ENCODE peak calls at places on chromosomes 11 and 22, in six cellular contexts. Q is AG04450, O is AG09319, H is brain microvascular endothelial cell, A is kidney, F is pancreas. L is an unnamed sample.

GRCh38 chr11:57320719-57321387 is 3.9 kb downstream of the TNKS1BP1 start:
- DNase-seq in Q (no peak), O (no peak), H (no peak), A (peak; percentile 49), F (peak; percentile 65), L (no peak)

GRCh38 chr11:130806746-130807145 is 109.5 kb downstream of the SNX19 start:
- DNase-seq in Q (no peak), O (no peak), H (no peak), A (no peak), F (no peak), L (no peak)

GRCh38 chr11:111231836-111232235 is 13.7 kb upstream of the POU2AF2 start:
- DNase-seq in Q (no peak), O (peak; percentile 4), H (no peak), A (no peak), F (no peak), L (no peak)

GRCh38 chr11:61914471-61915171 is 2.7 kb downstream of the RAB3IL1 start:
- DNase-seq in Q (no peak), O (no peak), H (no peak), A (no peak), F (no peak), L (no peak)

GRCh38 chr11:102390667-102391449 is 43.8 kb downstream of the BIRC2 start:
- DNase-seq in Q (peak; percentile 21), O (peak; percentile 31), H (peak; percentile 57), A (peak; percentile 78), F (peak; percentile 57), L (peak; percentile 68)

GRCh38 chr22:36546092-36546804 is 17.3 kb upstream of the EIF3D start:
- DNase-seq in Q (no peak), O (no peak), H (peak; percentile 24), A (no peak), F (peak; percentile 31), L (peak; percentile 61)

GRCh38 chr11:69000391-69000790 is 12.7 kb downstream of the MRGPRF start:
- DNase-seq in Q (no peak), O (no peak), H (no peak), A (peak; percentile 37), F (no peak), L (no peak)

GRCh38 chr11:78876686-78877085 is 302.0 kb upstream of the NARS2 start:
- DNase-seq in Q (no peak), O (no peak), H (no peak), A (no peak), F (no peak), L (no peak)

GRCh38 chr11:60252709-60253108 is 9.8 kb upstream of the MS4A4E start:
- DNase-seq in Q (no peak), O (no peak), H (no peak), A (no peak), F (no peak), L (no peak)

GRCh38 chr11:60252208-60252566 is 9.2 kb upstream of the MS4A4E start:
- DNase-seq in Q (no peak), O (no peak), H (no peak), A (no peak), F (no peak), L (no peak)

DNA sequence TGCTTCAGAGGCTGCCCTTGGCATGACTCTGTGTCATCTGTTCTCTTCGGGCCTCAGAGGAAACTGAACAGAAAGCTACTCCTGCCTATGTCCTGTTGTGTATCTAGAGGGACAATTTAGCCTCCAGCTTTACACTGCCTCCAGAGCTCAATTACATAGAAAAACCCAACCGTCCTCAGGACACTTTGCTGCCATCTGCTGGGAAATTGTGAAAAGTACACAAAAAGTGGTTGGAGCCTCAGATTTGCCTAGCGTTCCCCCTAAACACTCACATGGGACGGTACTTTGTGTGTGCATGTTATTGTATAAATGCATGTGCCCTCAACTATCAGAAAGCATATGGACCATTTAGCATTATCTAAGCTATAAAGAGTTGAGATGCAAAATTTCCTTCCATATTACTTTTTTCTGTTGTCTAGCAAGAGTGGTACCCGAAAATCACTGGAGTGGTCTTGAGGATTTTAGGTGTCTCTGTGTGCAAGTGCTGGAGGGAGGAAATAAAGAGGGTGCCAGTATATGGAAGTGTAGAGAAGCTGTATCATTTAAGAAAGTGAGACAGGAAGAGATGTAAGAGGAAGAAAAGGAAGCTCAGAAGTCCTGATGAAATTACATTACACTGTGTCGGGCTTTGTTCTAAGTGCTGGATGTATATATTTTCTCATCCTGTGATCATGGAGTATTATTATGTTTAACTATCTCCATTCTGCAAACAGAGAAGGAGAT is 8.7 kb upstream of the MS4A4E start:
- DNase-seq in Q (no peak), O (no peak), H (peak; percentile 2), A (no peak), F (no peak), L (peak; percentile 32)
- TF ChIP-seq CTCF in Q (peak; percentile 41), O (peak; percentile 40), H (peak; percentile 15), A (no peak), F (no peak), L (peak; percentile 58)

GRCh38 chr22:30204742-30205111 is 41.8 kb downstream of the LIF start:
- DNase-seq in Q (peak; percentile 72), O (peak; percentile 89), H (no peak), A (peak; percentile 77), F (no peak), L (no peak)
- TF ChIP-seq CTCF in Q (no peak), O (no peak), H (no peak), A (no peak), F (no peak), L (no peak)

GRCh38 chr11:118657709-118658108 is 21.7 kb downstream of the TREH start:
- DNase-seq in Q (no peak), O (no peak), H (no peak), A (peak; percentile 21), F (no peak), L (no peak)

GRCh38 chr11:118659956-118660645 is 19.3 kb downstream of the TREH start:
- DNase-seq in Q (no peak), O (no peak), H (no peak), A (no peak), F (no peak), L (no peak)

GRCh38 chr11:118659314-118659939 is 20.0 kb downstream of the TREH start:
- DNase-seq in Q (peak; percentile 42), O (peak; percentile 49), H (peak; percentile 79), A (peak; percentile 95), F (peak; percentile 87), L (peak; percentile 97)

GRCh38 chr11:118657238-118657637 is 22.2 kb downstream of the TREH start:
- DNase-seq in Q (no peak), O (no peak), H (no peak), A (peak; percentile 36), F (no peak), L (no peak)

DNA sequence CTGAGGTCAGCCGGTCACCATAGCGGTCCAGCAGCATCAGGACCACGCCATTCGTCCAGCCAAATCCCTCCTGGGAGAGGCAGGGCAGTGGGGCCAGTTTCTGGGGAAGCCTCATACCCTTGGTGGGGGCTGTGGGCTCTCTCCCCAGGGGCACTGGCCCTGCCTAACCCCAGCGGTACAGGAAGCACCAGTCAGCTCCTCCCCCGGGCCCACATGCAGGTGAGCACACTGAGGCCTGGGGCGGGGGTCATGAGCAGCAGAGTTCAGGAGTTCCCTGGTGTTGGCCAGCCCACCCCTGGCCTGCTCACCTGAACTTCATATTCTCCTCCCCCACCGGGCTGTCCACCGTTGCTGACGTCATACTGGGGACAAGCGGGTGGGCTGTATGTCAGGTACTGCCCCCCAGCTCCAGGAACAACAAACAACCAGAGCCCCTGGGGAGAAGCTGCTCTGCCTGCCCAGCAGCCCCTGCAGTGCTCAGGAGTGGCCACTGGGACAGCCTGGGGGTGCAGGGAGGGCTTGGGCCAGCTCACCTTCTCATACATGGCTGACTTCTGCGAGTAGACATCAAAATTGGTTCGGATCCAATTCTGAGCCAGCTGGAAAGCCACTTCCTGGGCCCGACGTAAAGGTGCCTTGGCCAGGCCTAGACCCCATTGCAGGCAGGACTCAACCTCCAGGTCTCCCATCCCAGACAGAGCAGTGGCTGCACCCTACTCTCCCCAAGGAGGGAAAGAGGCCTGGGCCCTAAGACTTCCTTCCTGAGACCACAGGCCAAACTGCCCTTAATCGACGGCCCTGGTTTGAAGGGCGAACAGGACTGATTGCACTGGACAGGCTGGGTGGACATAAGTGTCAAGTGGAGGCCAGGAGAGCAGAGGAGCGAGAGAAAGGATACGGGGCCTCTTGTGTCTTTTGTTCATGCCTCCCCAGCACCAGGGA is 20.8 kb downstream of the TREH start:
- DNase-seq in Q (no peak), O (no peak), H (no peak), A (peak; percentile 77), F (no peak), L (peak; percentile 13)
- TF ChIP-seq CTCF in Q (peak; percentile 36), O (no peak), H (peak; percentile 61), A (peak; percentile 19), F (no peak), L (no peak)

GRCh38 chr11:75269896-75270295 is 29.3 kb downstream of the TPBGL start:
- DNase-seq in Q (no peak), O (no peak), H (no peak), A (peak; percentile 22), F (no peak), L (no peak)
- TF ChIP-seq CTCF in Q (no peak), O (no peak), H (no peak), A (no peak), F (no peak), L (no peak)

GRCh38 chr11:1425006-1425405 is 35.3 kb downstream of the BRSK2 start:
- DNase-seq in Q (no peak), O (no peak), H (no peak), A (no peak), F (no peak), L (no peak)

GRCh38 chr11:1419811-1420210 is 30.1 kb downstream of the BRSK2 start:
- DNase-seq in Q (no peak), O (no peak), H (no peak), A (no peak), F (no peak), L (no peak)

GRCh38 chr11:1421291-1421690 is 31.6 kb downstream of the BRSK2 start:
- DNase-seq in Q (no peak), O (no peak), H (no peak), A (no peak), F (no peak), L (no peak)

GRCh38 chr11:1422981-1423380 is 33.2 kb downstream of the BRSK2 start:
- DNase-seq in Q (no peak), O (no peak), H (no peak), A (no peak), F (no peak), L (no peak)

DNA sequence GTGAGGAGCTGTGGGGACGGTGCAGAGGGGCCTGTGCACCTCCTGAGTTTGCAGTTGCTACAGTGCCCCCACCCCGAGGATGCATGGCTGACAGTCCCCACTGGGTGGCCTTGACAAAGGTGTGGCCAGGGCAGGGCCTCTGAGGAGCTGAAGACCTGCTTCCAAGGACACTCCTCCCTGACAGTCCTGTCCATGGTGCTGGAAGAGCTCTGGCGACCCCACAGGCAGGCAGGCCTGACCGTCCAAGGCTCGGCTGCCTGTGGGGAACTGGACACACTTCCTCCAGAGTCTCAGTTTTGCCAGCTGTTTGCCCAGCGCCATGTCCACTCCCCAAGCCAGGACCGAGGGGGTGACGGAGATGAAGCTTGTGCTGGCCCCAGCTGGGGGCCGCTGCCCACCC is 32.7 kb downstream of the BRSK2 start:
- DNase-seq in Q (no peak), O (no peak), H (no peak), A (no peak), F (no peak), L (no peak)
- TF ChIP-seq CTCF in Q (no peak), O (no peak), H (no peak), A (no peak), F (no peak), L (no peak)

L was measured in activated CD8-positive, alpha-beta T cell treated with anti-CD3 and anti-CD28 coated beads for 36 hours.